ENCODE peak calls at places on chromosomes 12 and 14, in nine cellular contexts. J is stimulated activated CD8-positive, alpha-beta memory T cell treated with anti-CD3 and anti-CD28 coated beads, Interleukin-12 subunit alpha, Interleukin-12 subunit beta, amount 100 ng/mL, for 1 hour; X is effector CD4-positive, alpha-beta T cell; R is posterior cingulate gyrus; F is ovary; Y is stimulated activated naive CD8-positive, alpha-beta T cell treated with anti-CD3 and anti-CD28 coated beads, Interleukin-15, Interleukin-2, amounts not matched to agents 100 U/mL and 50 U/mL, for 24 hours; U is SK-N-SH; V is stimulated activated CD4-positive, alpha-beta T cell treated with anti-CD3 and anti-CD28 coated beads, Interleukin-4, amount 100 ng/mL, for 48 hours; Z is GM04503. L is an unnamed sample.

GRCh38 chr12:26088999-26089398 is 35.8 kb downstream of the BHLHE41 start:
- DNase-seq in J (no peak), X (no peak), R (no peak), F (no peak), Y (no peak), U (no peak), V (no peak), Z (no peak), L (no peak)

GRCh38 chr14:91870001-91870400 is 2.7 kb upstream of the TC2N start:
- DNase-seq in J (peak; percentile 38), X (peak; percentile 75), R (no peak), F (no peak), Y (peak; percentile 38), U (no peak), V (no peak), Z (no peak), L (no peak)

GRCh38 chr14:99546230-99546879 is 57.7 kb downstream of the CCDC85C start:
- DNase-seq in J (no peak), X (no peak), R (no peak), F (no peak), Y (no peak), U (peak; percentile 80), V (no peak), Z (no peak), L (no peak)

GRCh38 chr12:53994268-53994690 is 5.7 kb upstream of the HOXC9 start:
- DNase-seq in J (no peak), X (no peak), R (no peak), F (no peak), Y (no peak), U (peak; percentile 55), V (no peak), Z (no peak), L (no peak)

GRCh38 chr12:67469666-67470065 is 178.9 kb upstream of the DYRK2 start:
- DNase-seq in J (no peak), X (no peak), R (peak; percentile 82), F (no peak), Y (no peak), U (no peak), V (no peak), Z (no peak), L (no peak)

GRCh38 chr14:100281286-100282082 is 24.8 kb downstream of the SLC25A29 start:
- DNase-seq in J (no peak), X (no peak), R (no peak), F (no peak), Y (no peak), U (no peak), V (no peak), Z (no peak), L (no peak)

GRCh38 chr14:72169521-72169920 is 237.3 kb downstream of the RGS6 start:
- DNase-seq in J (no peak), X (no peak), R (no peak), F (no peak), Y (no peak), U (peak; percentile 7), V (no peak), Z (no peak), L (no peak)

GRCh38 chr12:119902084-119902509 is 25.0 kb upstream of the CIT start:
- DNase-seq in J (peak; percentile 47), X (peak; percentile 50), R (peak; percentile 94), F (no peak), Y (peak; percentile 74), U (peak; percentile 81), V (peak; percentile 66), Z (no peak), L (peak; percentile 18)

GRCh38 chr12:113912761-113913295 is 53.3 kb downstream of the RBM19 start:
- DNase-seq in J (peak; percentile 26), X (peak; percentile 31), R (peak; percentile 96), F (peak; percentile 62), Y (peak; percentile 57), U (peak; percentile 82), V (peak; percentile 40), Z (no peak), L (peak; percentile 42)